ENCODE peak calls at places on chromosomes 6 and 20, in nine cellular contexts. J is naive thymus-derived CD4-positive, alpha-beta T cell; W is stomach; T is astrocyte; K is tibial artery; Z is hepatocyte; F is lower lobe of right lung; S is A549; H is dorsolateral prefrontal cortex. O is an unnamed sample.

GRCh38 chr6:16130932-16131387 is 2.1 kb downstream of the MYLIP start:
- DNase-seq in W (peak; percentile 49), F (no peak), S (peak; percentile 67), Z (peak; percentile 76), K (no peak), J (peak; percentile 79), T (peak; percentile 79), H (no peak), O (peak; percentile 75)

GRCh38 chr6:402901-403658 is 11.5 kb downstream of the IRF4 start:
- DNase-seq in Z (no peak), S (no peak), J (no peak), F (no peak), H (no peak), W (no peak), K (no peak), T (no peak), O (no peak)

GRCh38 chr6:127458817-127459216 is 372 bp downstream of the KIAA0408 start:
- DNase-seq in K (peak; percentile 75), S (no peak), H (no peak), W (no peak), F (peak; percentile 44), J (no peak), T (peak; percentile 27), Z (peak; percentile 60), O (peak; percentile 42)

GRCh38 chr20:49261173-49261572 is 16.7 kb downstream of the ZNFX1 start:
- DNase-seq in W (no peak), K (no peak), Z (no peak), H (no peak), S (no peak), F (no peak), J (no peak), T (no peak), O (no peak)

GRCh38 chr20:61702246-61702645 is 363.4 kb downstream of the TAF4 start:
- DNase-seq in W (no peak), J (no peak), S (no peak), T (no peak), H (no peak), F (no peak), K (no peak), Z (no peak), O (no peak)

GRCh38 chr6:65289491-65289890 is 417.5 kb downstream of the EYS start:
- DNase-seq in T (peak; percentile 40), Z (no peak), F (no peak), J (no peak), K (no peak), H (no peak), S (no peak), W (no peak), O (no peak)

GRCh38 chr6:163579880-163580295 is 165.4 kb downstream of the QKI start:
- DNase-seq in J (no peak), Z (no peak), H (no peak), S (peak; percentile 16), W (no peak), F (no peak), K (no peak), T (peak; percentile 26), O (no peak)

GRCh38 chr20:58458342-58459057 is 56.7 kb downstream of the APCDD1L start:
- DNase-seq in J (no peak), K (no peak), S (no peak), Z (no peak), W (no peak), T (peak; percentile 42), F (no peak), H (no peak), O (peak; percentile 41)

GRCh38 chr20:6994452-6994851 is 227.0 kb downstream of the BMP2 start:
- DNase-seq in J (no peak), H (no peak), Z (peak; percentile 59), S (peak; percentile 36), K (no peak), T (peak; percentile 77), W (no peak), F (no peak), O (peak; percentile 45)

GRCh38 chr6:77463308-77463880 is at the start of gene HTR1B:
- DNase-seq in F (peak; percentile 38), S (peak; percentile 44), H (no peak), W (peak; percentile 55), J (no peak), T (peak; percentile 25), K (peak; percentile 75), Z (peak; percentile 41), O (no peak)

GRCh38 chr6:90221403-90221802 is 75.2 kb downstream of the BACH2 start:
- DNase-seq in W (no peak), S (no peak), K (no peak), H (no peak), T (no peak), J (no peak), F (no peak), Z (no peak), O (no peak)

GRCh38 chr6:10843554-10843953 is 5.2 kb upstream of the MAK start:
- DNase-seq in Z (no peak), S (no peak), K (no peak), J (no peak), T (no peak), W (no peak), F (no peak), H (no peak), O (no peak)

DNA sequence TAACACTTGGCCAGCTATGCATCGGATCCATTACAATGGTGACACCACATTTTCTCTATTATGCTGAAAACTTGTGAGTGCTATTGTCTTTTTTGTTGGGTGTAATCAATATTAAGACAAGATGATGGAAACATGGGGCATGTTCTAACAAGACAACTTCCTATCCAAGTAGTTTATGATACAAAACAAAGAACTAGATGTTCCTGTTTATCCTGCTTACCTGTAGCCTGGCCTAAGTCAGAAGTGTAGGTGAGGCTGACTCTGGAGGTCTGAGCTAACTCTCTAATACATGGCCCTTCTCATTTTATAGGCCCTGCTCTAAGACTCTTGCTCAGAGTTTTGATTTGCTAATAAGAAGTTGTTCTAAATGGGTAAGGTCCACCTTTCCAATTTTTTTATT is 242.4 kb upstream of the STXBP5 start:
- DNase-seq in W (no peak), Z (no peak), K (no peak), J (no peak), F (no peak), S (no peak), T (no peak), H (no peak), O (no peak)
- H3K4me3 ChIP-seq in W (no peak overlapping the region), Z (no peak overlapping the region), K (no peak overlapping the region), J (no peak overlapping the region), F (no peak overlapping the region), S (no peak overlapping the region), T (no peak overlapping the region), H (no peak overlapping the region), O (no peak overlapping the region)

DNA sequence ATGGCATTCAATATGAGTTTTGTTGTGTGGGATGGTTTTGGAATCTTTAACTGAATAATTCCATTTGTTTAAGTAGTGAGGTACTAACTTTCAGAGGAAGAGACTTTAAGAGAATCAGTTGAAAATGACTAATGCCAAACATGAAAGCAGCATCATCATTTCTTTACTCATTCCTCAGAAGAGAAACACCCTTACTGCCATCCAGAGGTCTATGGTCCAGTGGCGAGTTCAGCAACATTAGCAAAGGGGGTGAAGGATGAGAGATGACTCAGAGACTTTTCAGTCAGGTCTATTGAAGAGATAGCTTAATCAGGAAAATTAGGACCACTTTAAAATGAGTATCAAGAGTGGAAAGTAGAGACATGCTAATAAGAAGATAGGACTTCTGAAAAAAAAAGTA is 118.8 kb downstream of the COL19A1 start:
- DNase-seq in J (no peak), Z (no peak), H (no peak), K (no peak), W (no peak), S (no peak), T (no peak), F (no peak), O (no peak)
- H3K27ac ChIP-seq in J (no peak overlapping the region), Z (no peak overlapping the region), H (no peak overlapping the region), K (no peak overlapping the region), W (no peak overlapping the region), S (no peak overlapping the region), T (no peak overlapping the region), F (no peak overlapping the region), O (no peak overlapping the region)

GRCh38 chr6:35718354-35718695 is 18.5 kb upstream of the ARMC12 start:
- DNase-seq in H (no peak), T (no peak), S (no peak), W (no peak), F (no peak), Z (no peak), J (no peak), K (peak; percentile 27), O (no peak)

GRCh38 chr6:35716798-35717197 is 20.0 kb upstream of the ARMC12 start:
- DNase-seq in J (no peak), T (no peak), H (no peak), Z (no peak), K (no peak), F (no peak), S (no peak), W (no peak), O (no peak)

GRCh38 chr6:35718911-35719381 is 17.9 kb upstream of the ARMC12 start:
- DNase-seq in J (peak; percentile 47), F (no peak), Z (no peak), H (no peak), W (no peak), T (no peak), S (no peak), K (peak; percentile 59), O (no peak)

GRCh38 chr6:35719407-35719829 is 17.4 kb upstream of the ARMC12 start:
- DNase-seq in S (no peak), H (no peak), W (no peak), J (no peak), T (no peak), K (no peak), Z (no peak), F (no peak), O (no peak)

GRCh38 chr6:35717449-35718353 is 19.1 kb upstream of the ARMC12 start:
- DNase-seq in W (no peak), K (peak; percentile 52), Z (no peak), T (no peak), S (no peak), F (no peak), H (no peak), J (no peak), O (no peak)
- H3K4me3 ChIP-seq in W (no peak overlapping the region), K (no peak overlapping the region), Z (no peak overlapping the region), T (no peak overlapping the region), S (no peak overlapping the region), F (no peak overlapping the region), H (no peak overlapping the region), J (peak overlapping the region; percentile 8), O (no peak overlapping the region)

GRCh38 chr6:112839525-112839961 is 492.4 kb downstream of the RFPL4B start:
- DNase-seq in K (no peak), Z (peak; percentile 9), W (no peak), S (no peak), T (peak; percentile 92), H (no peak), J (no peak), F (no peak), O (peak; percentile 69)

GRCh38 chr6:112835078-112835477 is 487.9 kb downstream of the RFPL4B start:
- DNase-seq in W (no peak), S (no peak), T (no peak), H (peak; percentile 38), J (no peak), F (no peak), Z (no peak), K (no peak), O (no peak)

GRCh38 chr6:112827793-112828192 is 480.7 kb downstream of the RFPL4B start:
- DNase-seq in S (no peak), F (no peak), W (no peak), T (peak; percentile 18), H (peak; percentile 35), J (no peak), Z (no peak), K (no peak), O (no peak)

GRCh38 chr6:112831022-112831421 is 483.9 kb downstream of the RFPL4B start:
- DNase-seq in Z (no peak), H (no peak), K (no peak), T (peak; percentile 25), S (no peak), J (no peak), W (no peak), F (no peak), O (peak; percentile 34)

GRCh38 chr6:112833546-112834215 is 486.6 kb downstream of the RFPL4B start:
- DNase-seq in Z (no peak), H (peak; percentile 39), J (no peak), K (no peak), W (no peak), S (no peak), F (no peak), T (peak; percentile 61), O (no peak)
- H3K27ac ChIP-seq in Z (no peak overlapping the region), H (no peak overlapping the region), J (no peak overlapping the region), K (no peak overlapping the region), W (no peak overlapping the region), S (no peak overlapping the region), F (no peak overlapping the region), T (no peak overlapping the region), O (no peak overlapping the region)